ENCODE peak calls at places on chromosome 17, in nine cellular contexts. C is RPMI8226; G is T follicular helper cell; W is HT-29; S is left colon; F is effector memory CD4-positive, alpha-beta T cell; T is stimulated activated naive B cell treated with anti-CD40 and anti-IgM and Interleukin-4, amounts not matched to agents 10 μg/mL and 1 μg/mL and 100 μg/mL, for 72 hours; A is non-pigmented ciliary epithelial cell; O is amygdala. P is an unnamed sample.

GRCh38 chr17:73228748-73229236 is 32.9 kb downstream of the CPSF4L start:
- DNase-seq in C (peak; percentile 44), G (no peak), W (peak; percentile 33), S (peak; percentile 47), F (peak; percentile 16), T (no peak), A (peak; percentile 67), O (no peak), P (no peak)

GRCh38 chr17:17080781-17081180 is 38.5 kb downstream of the MPRIP start:
- DNase-seq in C (no peak), G (no peak), W (no peak), S (no peak), F (no peak), T (no peak), A (no peak), O (no peak), P (no peak)

GRCh38 chr17:75361996-75362395 is 43.5 kb downstream of the GRB2 start:
- DNase-seq in C (no peak), G (no peak), W (no peak), S (no peak), F (no peak), T (no peak), A (no peak), O (no peak), P (no peak)

GRCh38 chr17:10523043-10523442 is 4.7 kb upstream of the MYH1 start:
- DNase-seq in C (no peak), G (no peak), W (no peak), S (no peak), F (no peak), T (no peak), A (no peak), O (no peak), P (no peak)

GRCh38 chr17:72974605-72975232 is 117.8 kb downstream of the SLC39A11 start:
- DNase-seq in C (no peak), G (no peak), W (peak; percentile 34), S (no peak), F (no peak), T (no peak), A (no peak), O (no peak), P (no peak)

GRCh38 chr17:10198509-10199249 is at the start of gene GAS7:
- DNase-seq in C (no peak), G (no peak), W (no peak), S (peak; percentile 51), F (peak; percentile 2), T (peak; percentile 42), A (no peak), O (no peak), P (peak; percentile 45)

GRCh38 chr17:66347661-66348604 is 45.5 kb downstream of the PRKCA start:
- DNase-seq in C (no peak), G (no peak), W (peak; percentile 42), S (peak; percentile 44), F (no peak), T (no peak), A (no peak), O (no peak), P (no peak)

GRCh38 chr17:74274060-74274702 is at the start of gene DNAI2:
- DNase-seq in C (no peak), G (no peak), W (no peak), S (peak; percentile 45), F (peak; percentile 24), T (no peak), A (no peak), O (no peak), P (peak; percentile 20)

GRCh38 chr17:61996916-61997605 is 68.0 kb downstream of the MED13 start:
- DNase-seq in C (no peak), G (no peak), W (no peak), S (no peak), F (no peak), T (no peak), A (peak; percentile 10), O (no peak), P (no peak)

GRCh38 chr17:72455562-72455961 is 334.7 kb downstream of the SOX9 start:
- DNase-seq in C (no peak), G (no peak), W (no peak), S (no peak), F (no peak), T (no peak), A (no peak), O (no peak), P (no peak)

GRCh38 chr17:12627177-12627629 is 38.5 kb upstream of the MYOCD start:
- DNase-seq in C (no peak), G (no peak), W (peak; percentile 35), S (no peak), F (no peak), T (no peak), A (peak; percentile 89), O (no peak), P (no peak)